ENCODE peak calls at places on chromosomes 2 and 18, in eight cellular contexts. H is RWPE1, B is amniotic stem cell, Y is NT2/D1, E is activated T-cell treated with anti-CD3 and anti-CD28 coated beads for 4 hours, F is EL, I is smooth muscle cell of the brain vasculature, Q is retina. W is an unnamed sample.

GRCh38 chr2:43175187-43175490 is 51.3 kb downstream of the ZFP36L2 start:
- DNase-seq in H (no peak), B (no peak), Y (no peak), E (no peak), F (peak), I (no peak), Q (no peak), W (no peak)

GRCh38 chr18:58590231-58590630 is 38.7 kb downstream of the ALPK2 start:
- DNase-seq in H (no peak), B (peak), Y (no peak), E (no peak), F (peak), I (no peak), Q (no peak), W (no peak)

GRCh38 chr18:51279367-51279984 is 82.0 kb upstream of the MEX3C start:
- DNase-seq in H (no peak), B (no peak), Y (no peak), E (no peak), F (no peak), I (no peak), Q (no peak), W (no peak)

GRCh38 chr2:177606636-177607035 is 214.1 kb downstream of the AGPS start:
- DNase-seq in H (no peak), B (no peak), Y (no peak), E (no peak), F (peak), I (peak), Q (no peak), W (no peak)

GRCh38 chr18:70354080-70354479 is 65.2 kb downstream of the SOCS6 start:
- DNase-seq in H (no peak), B (no peak), Y (no peak), E (no peak), F (no peak), I (no peak), Q (no peak), W (no peak)

GRCh38 chr2:185880396-185880795 is 141.8 kb downstream of the FSIP2 start:
- DNase-seq in H (no peak), B (no peak), Y (no peak), E (no peak), F (no peak), I (no peak), Q (no peak), W (no peak)

GRCh38 chr2:165952085-165952484 is 1.5 kb downstream of the TTC21B start:
- DNase-seq in H (no peak), B (no peak), Y (no peak), E (no peak), F (no peak), I (no peak), Q (no peak), W (no peak)

GRCh38 chr2:236968101-236968886 is 117.4 kb upstream of the COPS8 start:
- DNase-seq in H (no peak), B (no peak), Y (no peak), E (no peak), F (no peak), I (no peak), Q (no peak), W (no peak)

GRCh38 chr18:79733996-79734770 is 54.6 kb downstream of the CTDP1 start:
- DNase-seq in H (no peak), B (no peak), Y (no peak), E (no peak), F (no peak), I (no peak), Q (no peak), W (no peak)

GRCh38 chr18:77063256-77063655 is 69.3 kb downstream of the MBP start:
- DNase-seq in H (peak), B (no peak), Y (no peak), E (peak), F (peak), I (no peak), Q (no peak), W (peak)